ENCODE peak calls at places on chromosomes 4 and X, in eight cellular contexts. T is NCI-H2107, B is IMR-90, R is mammary epithelial cell, I is COR-L47, G is mesendoderm, H is H54, O is endothelial cell. X is an unnamed sample.

GRCh38 chr4:138158746-138159297 is 83.3 kb downstream of the SLC7A11 start:
- DNase-seq in R (peak), B (peak), G (peak), O (no peak), I (no peak), H (peak), T (no peak), X (no peak)

GRCh38 chr4:72312032-72312650 is 256.9 kb downstream of the ADAMTS3 start:
- DNase-seq in B (peak), I (peak), R (peak), O (no peak), T (no peak), H (peak), G (peak), X (peak)

GRCh38 chr4:156949373-156949814 is 22.2 kb downstream of the PDGFC start:
- DNase-seq in R (peak), B (peak), I (no peak), G (no peak), H (no peak), O (no peak), T (no peak), X (no peak)

GRCh38 chr4:73810191-73810590 is 26.3 kb upstream of the CXCL6 start:
- DNase-seq in T (no peak), O (no peak), B (no peak), I (no peak), G (no peak), R (no peak), H (no peak), X (no peak)

GRCh38 chr4:21386166-21386780 is 562.3 kb downstream of the KCNIP4 start:
- DNase-seq in G (no peak), B (no peak), I (no peak), H (no peak), O (no peak), R (peak), T (no peak), X (no peak)

GRCh38 chr4:182916483-182917181 is 554 bp downstream of the DCTD start:
- DNase-seq in O (peak), H (peak), G (peak), B (peak), R (peak), T (no peak), I (peak), X (peak)

GRCh38 chr4:41428941-41429669 is 108.9 kb upstream of the LIMCH1 start:
- DNase-seq in I (no peak), O (no peak), B (no peak), T (no peak), R (no peak), G (no peak), H (no peak), X (no peak)

GRCh38 chr4:22672944-22673343 is 19.8 kb upstream of the GBA3 start:
- DNase-seq in O (no peak), I (no peak), B (no peak), G (no peak), H (no peak), R (no peak), T (no peak), X (no peak)

GRCh38 chrX:16797358-16797757 is 11.1 kb downstream of the TXLNG start:
- DNase-seq in H (no peak), O (no peak), I (no peak), B (peak), R (no peak), G (no peak), T (no peak), X (no peak)

GRCh38 chr4:149441338-149441737 is 374.3 kb downstream of the IQCM start:
- DNase-seq in B (peak), T (no peak), H (no peak), O (no peak), G (no peak), I (no peak), R (peak), X (no peak)

GRCh38 chr4:91243132-91243531 is 1060.6 kb upstream of the GRID2 start:
- DNase-seq in G (no peak), R (no peak), H (peak), T (no peak), O (no peak), B (no peak), I (no peak), X (no peak)

GRCh38 chrX:24528605-24529004 is 63.5 kb downstream of the PDK3 start:
- DNase-seq in G (peak), O (no peak), R (no peak), T (no peak), I (peak), B (no peak), H (no peak), X (no peak)

GRCh38 chr4:179114615-179115014 is 1672.4 kb upstream of the AGA start:
- DNase-seq in R (no peak), I (no peak), T (no peak), G (no peak), B (no peak), O (no peak), H (no peak), X (no peak)

GRCh38 chrX:136028383-136028984 is 43.2 kb downstream of the SLC9A6 start:
- DNase-seq in B (peak), O (no peak), H (peak), T (no peak), G (peak), I (peak), R (peak), X (no peak)

GRCh38 chrX:11437642-11438379 is 144.6 kb downstream of the AMELX start:
- DNase-seq in B (peak), R (no peak), I (no peak), H (no peak), T (no peak), G (peak), O (no peak), X (no peak)

GRCh38 chr4:81351653-81352455 is 119.9 kb downstream of the RASGEF1B start:
- DNase-seq in G (peak), R (peak), O (peak), H (peak), B (peak), T (peak), I (peak), X (peak)

GRCh38 chrX:66399273-66399672 is 235.2 kb downstream of the HEPH start:
- DNase-seq in H (no peak), O (no peak), T (no peak), B (no peak), I (no peak), R (no peak), G (no peak), X (no peak)

GRCh38 chrX:48697182-48697727 is 721 bp downstream of the SUV39H1 start:
- DNase-seq in B (no peak), T (no peak), H (peak), I (no peak), G (no peak), R (no peak), O (no peak), X (peak)

GRCh38 chrX:2261838-2262678 is 238.7 kb downstream of the DHRSX start:
- DNase-seq in T (no peak), I (no peak), H (no peak), B (peak), O (no peak), G (no peak), R (no peak), X (peak)

GRCh38 chr4:99208719-99209075 is 10.3 kb downstream of the ADH6 start:
- DNase-seq in O (no peak), G (peak), T (no peak), R (no peak), H (no peak), I (no peak), B (no peak), X (no peak)

GRCh38 chr4:10965196-10965595 is 280.6 kb upstream of the CLNK start:
- DNase-seq in H (no peak), B (no peak), O (no peak), G (no peak), T (no peak), I (no peak), R (no peak), X (no peak)

GRCh38 chr4:41214158-41215146 is at the start of gene APBB2:
- DNase-seq in B (peak), H (peak), G (peak), I (peak), O (peak), T (peak), R (peak), X (peak)

GRCh38 chr4:43781125-43781524 is 667.5 kb downstream of the KCTD8 start:
- DNase-seq in O (no peak), R (no peak), G (no peak), I (no peak), H (no peak), T (no peak), B (no peak), X (no peak)

GRCh38 chr4:98516042-98516440 is 142.4 kb downstream of the TSPAN5 start:
- DNase-seq in O (no peak), H (peak), B (peak), G (peak), R (peak), T (no peak), I (no peak), X (no peak)

GRCh38 chr4:162406637-162407370 is 243.0 kb upstream of the FSTL5 start:
- DNase-seq in R (no peak), G (no peak), T (no peak), I (no peak), H (no peak), O (no peak), B (no peak), X (no peak)

GRCh38 chr4:52288212-52288611 is 237.1 kb downstream of the SPATA18 start:
- DNase-seq in I (no peak), G (no peak), T (no peak), O (no peak), H (no peak), R (no peak), B (no peak), X (no peak)

GRCh38 chrX:48626401-48627298 is 29.4 kb downstream of the WDR13 start:
- DNase-seq in T (no peak), R (no peak), B (peak), H (no peak), G (no peak), O (no peak), I (no peak), X (no peak)

GRCh38 chr4:158172196-158172557 is 648 bp downstream of the GASK1B start:
- DNase-seq in H (no peak), T (no peak), O (no peak), G (no peak), R (peak), B (peak), I (no peak), X (no peak)

GRCh38 chr4:169810325-169811323 is 52.9 kb upstream of the HPF1 start:
- DNase-seq in O (peak), H (peak), R (peak), T (peak), B (peak), I (peak), G (peak), X (peak)

GRCh38 chrX:27890611-27891010 is 82.8 kb downstream of the MAGEB10 start:
- DNase-seq in T (no peak), O (no peak), B (peak), R (peak), G (peak), H (no peak), I (no peak), X (no peak)

GRCh38 chrX:56564921-56565861 is 1.8 kb downstream of the UBQLN2 start:
- DNase-seq in O (no peak), H (no peak), R (peak), B (peak), T (no peak), G (peak), I (no peak), X (no peak)

GRCh38 chrX:124414281-124414680 is 67.9 kb downstream of the SH2D1A start:
- DNase-seq in R (no peak), O (no peak), B (no peak), G (no peak), T (no peak), H (no peak), I (no peak), X (no peak)

GRCh38 chr4:3714642-3715001 is 51.6 kb upstream of the ADRA2C start:
- DNase-seq in H (no peak), T (no peak), G (no peak), O (no peak), R (no peak), I (no peak), B (no peak), X (no peak)

X was measured in endodermal cell.